ENCODE peak calls at places on chromosomes 4 and X, in six cellular contexts. F is GM23338, P is K562, L is HepG2, K is Panc1, A is HCT116. C is an unnamed sample.

GRCh38 chrX:153818571-153819397 is 11.6 kb downstream of the PDZD4 start:
- DNase-seq in F (peak; percentile 68), P (peak; percentile 91), L (no peak), K (no peak), A (no peak), C (no peak)

GRCh38 chrX:54817220-54817820 is 9.8 kb downstream of the MAGED2 start:
- DNase-seq in F (no peak), P (no peak), L (no peak), K (no peak), A (no peak), C (no peak)

GRCh38 chrX:116961872-116962582 is 499.3 kb upstream of the CT83 start:
- DNase-seq in F (peak; percentile 8), P (no peak), L (peak; percentile 0), K (no peak), A (no peak), C (no peak)

GRCh38 chrX:37420179-37420578 is 71.0 kb downstream of the PRRG1 start:
- DNase-seq in F (no peak), P (no peak), L (no peak), K (no peak), A (no peak), C (no peak)

GRCh38 chr4:78310056-78310731 is 241.4 kb upstream of the ANXA3 start:
- DNase-seq in F (no peak), P (no peak), L (no peak), K (no peak), A (no peak), C (no peak)

GRCh38 chrX:39984191-39984956 is 113.4 kb downstream of the BCOR start:
- DNase-seq in F (no peak), P (peak; percentile 20), L (no peak), K (no peak), A (no peak), C (no peak)

GRCh38 chrX:131040781-131041180 is 17.4 kb upstream of the ARHGAP36 start:
- DNase-seq in F (no peak), P (no peak), L (no peak), K (no peak), A (no peak), C (no peak)

GRCh38 chrX:19462231-19462630 is 53.1 kb downstream of the MAP3K15 start:
- DNase-seq in F (no peak), P (no peak), L (no peak), K (no peak), A (no peak), C (no peak)

GRCh38 chr4:15336410-15337184 is 91.2 kb upstream of the C1QTNF7 start:
- DNase-seq in F (peak; percentile 12), P (no peak), L (no peak), K (no peak), A (no peak), C (no peak)

GRCh38 chr4:1511441-1512041 is 105.3 kb upstream of the NKX1-1 start:
- DNase-seq in F (peak; percentile 62), P (peak; percentile 80), L (peak; percentile 35), K (no peak), A (peak; percentile 69), C (no peak)

GRCh38 chr4:147596976-147597375 is 20.2 kb upstream of the TMEM184C start:
- DNase-seq in F (no peak), P (no peak), L (no peak), K (no peak), A (no peak), C (no peak)

GRCh38 chrX:11458175-11458574 is 165.0 kb downstream of the AMELX start:
- DNase-seq in F (no peak), P (no peak), L (no peak), K (no peak), A (no peak), C (no peak)

GRCh38 chr4:7860600-7861158 is 79.0 kb downstream of the AFAP1 start:
- DNase-seq in F (peak; percentile 36), P (no peak), L (no peak), K (no peak), A (no peak), C (no peak)

GRCh38 chrX:145825896-145826295 is 8.3 kb downstream of the SLITRK2 start:
- DNase-seq in F (peak; percentile 36), P (no peak), L (no peak), K (no peak), A (no peak), C (no peak)

GRCh38 chr4:33878710-33879109 is 2365.6 kb downstream of the ARAP2 start:
- DNase-seq in F (no peak), P (no peak), L (no peak), K (no peak), A (no peak), C (no peak)

GRCh38 chr4:76420901-76421581 is at the start of gene CCDC158:
- DNase-seq in F (peak; percentile 50), P (no peak), L (no peak), K (no peak), A (no peak), C (no peak)

DNA sequence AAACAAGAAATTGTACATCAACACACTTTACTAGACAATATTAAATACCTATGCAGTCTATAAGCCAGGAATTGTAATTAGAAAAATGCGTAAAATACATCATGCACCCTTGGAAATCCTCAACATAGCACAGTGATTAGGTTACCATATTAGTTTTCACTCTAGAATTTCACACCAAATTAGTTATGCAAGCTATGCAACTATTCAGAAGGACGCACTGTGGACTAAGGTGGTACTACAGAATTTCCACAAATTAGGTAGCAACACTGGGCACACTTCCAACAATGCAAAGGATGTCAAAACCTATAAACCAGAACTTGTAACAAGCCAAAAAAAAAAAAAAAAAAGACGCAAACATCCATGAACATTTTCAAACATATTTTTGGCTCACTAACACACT is 71.1 kb upstream of the ZCCHC13 start:
- DNase-seq in F (peak; percentile 13), P (peak; percentile 17), L (peak; percentile 27), K (no peak), A (no peak), C (no peak)
- TF ChIP-seq REST in F (no peak), P (no peak), L (no peak), K (no peak), A (no peak), C (no peak)

GRCh38 chr4:183905081-183905592 is at the start of gene STOX2:
- DNase-seq in F (peak; percentile 86), P (no peak), L (peak; percentile 26), K (no peak), A (no peak), C (peak; percentile 66)
- TF ChIP-seq POLR2AphosphoS5 in F (no peak), P (no peak), L (no peak), K (no peak), A (no peak), C (peak; percentile 30)

GRCh38 chr4:41205854-41206460 is 8.4 kb downstream of the APBB2 start:
- DNase-seq in F (no peak), P (no peak), L (no peak), K (no peak), A (no peak), C (no peak)
- TF ChIP-seq CTCF in F (no peak), P (no peak), L (no peak), K (no peak), A (no peak), C (no peak)

GRCh38 chr4:102684605-102685052 is 76.1 kb downstream of the MANBA start:
- DNase-seq in F (no peak), P (no peak), L (no peak), K (no peak), A (peak; percentile 16), C (no peak)
- TF ChIP-seq REST in F (no peak), P (no peak), L (no peak), K (no peak), A (no peak), C (no peak)

GRCh38 chr4:151198748-151199147 is 78.2 kb upstream of the PRSS48 start:
- DNase-seq in F (no peak), P (no peak), L (no peak), K (no peak), A (no peak), C (no peak)

GRCh38 chr4:151195801-151196200 is 81.2 kb upstream of the PRSS48 start:
- DNase-seq in F (no peak), P (no peak), L (no peak), K (no peak), A (no peak), C (no peak)

GRCh38 chr4:151193414-151193813 is 83.5 kb upstream of the PRSS48 start:
- DNase-seq in F (no peak), P (no peak), L (no peak), K (no peak), A (no peak), C (no peak)

GRCh38 chr4:151199496-151200190 is 77.3 kb upstream of the PRSS48 start:
- DNase-seq in F (no peak), P (no peak), L (peak; percentile 47), K (no peak), A (no peak), C (no peak)

GRCh38 chr4:151197258-151197657 is 79.7 kb upstream of the PRSS48 start:
- DNase-seq in F (no peak), P (no peak), L (no peak), K (no peak), A (no peak), C (no peak)
- TF ChIP-seq POLR2AphosphoS5 in F (no peak), P (no peak), L (no peak), K (no peak), A (no peak), C (no peak)

GRCh38 chrX:15384304-15384703 is at the start of gene VEGFD:
- DNase-seq in F (peak; percentile 9), P (no peak), L (peak; percentile 54), K (no peak), A (no peak), C (no peak)

GRCh38 chrX:15376956-15377355 is 7.3 kb downstream of the VEGFD start:
- DNase-seq in F (no peak), P (no peak), L (no peak), K (no peak), A (no peak), C (no peak)

DNA sequence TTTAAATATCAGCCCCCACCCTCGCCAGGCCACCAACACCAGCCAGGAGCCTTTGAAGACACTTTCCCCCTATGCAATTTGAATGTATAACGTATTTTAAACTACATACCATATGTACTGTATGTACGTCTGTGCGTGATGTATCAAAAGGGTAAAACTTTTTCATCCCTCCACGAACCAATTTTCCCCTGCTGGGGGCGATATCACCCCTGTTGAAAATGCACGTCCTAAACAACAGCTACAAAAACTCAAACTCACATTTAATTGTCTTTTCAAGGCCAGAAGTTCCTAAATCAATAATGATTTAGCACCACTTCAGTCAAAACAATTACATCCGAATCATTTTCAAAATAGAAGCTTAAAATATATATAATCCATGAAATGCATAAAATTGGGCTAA is 1.4 kb downstream of the VEGFD start:
- DNase-seq in F (peak; percentile 13), P (no peak), L (no peak), K (no peak), A (no peak), C (no peak)
- TF ChIP-seq CTCF in F (peak; percentile 50), P (peak; percentile 27), L (peak; percentile 3), K (peak; percentile 18), A (no peak), C (no peak)